ENCODE peak calls at places on chromosomes 2 and 18, in four cellular contexts. P, N, X and Q are unnamed samples.

GRCh38 chr2:145599761-145600160 is 1079.8 kb upstream of the ZEB2 start:
- DNase-seq in P (no peak), N (no peak), X (no peak), Q (no peak)

GRCh38 chr2:185674232-185674631 is 64.4 kb upstream of the FSIP2 start:
- DNase-seq in P (no peak), N (no peak), X (no peak), Q (no peak)

GRCh38 chr2:173077506-173078177 is 2.0 kb downstream of the MAP3K20 start:
- DNase-seq in P (no peak), N (no peak), X (no peak), Q (no peak)

GRCh38 chr2:217988014-217988839 is 14.6 kb downstream of the TNS1 start:
- DNase-seq in P (peak; percentile 96), N (peak; percentile 97), X (peak; percentile 72), Q (peak; percentile 86)

GRCh38 chr2:232457121-232458011 is 1.4 kb downstream of the ALPI start:
- DNase-seq in P (no peak), N (no peak), X (no peak), Q (no peak)

GRCh38 chr2:181393472-181393871 is 63.7 kb upstream of the ITGA4 start:
- DNase-seq in P (peak; percentile 63), N (no peak), X (no peak), Q (no peak)

GRCh38 chr18:39843546-39843945 is 2111.5 kb upstream of the PIK3C3 start:
- DNase-seq in P (no peak), N (peak; percentile 8), X (no peak), Q (no peak)

GRCh38 chr2:236993799-236994198 is 91.9 kb upstream of the COPS8 start:
- DNase-seq in P (no peak), N (no peak), X (no peak), Q (no peak)

GRCh38 chr2:168156661-168157060 is 90.7 kb downstream of the STK39 start:
- DNase-seq in P (peak; percentile 10), N (peak; percentile 80), X (no peak), Q (peak; percentile 12)

GRCh38 chr2:127004893-127005600 is 101.9 kb downstream of the BIN1 start:
- DNase-seq in P (no peak), N (no peak), X (no peak), Q (no peak)

GRCh38 chr2:45834372-45834771 is 182.9 kb downstream of the PRKCE start:
- DNase-seq in P (no peak), N (no peak), X (no peak), Q (no peak)

GRCh38 chr2:112156152-112156986 is 18.2 kb downstream of the FBLN7 start:
- DNase-seq in P (no peak), N (peak; percentile 20), X (no peak), Q (peak; percentile 63)

GRCh38 chr2:113390133-113390849 is 47.2 kb upstream of the ZNG1B start:
- DNase-seq in P (no peak), N (peak; percentile 88), X (no peak), Q (peak; percentile 66)

GRCh38 chr2:19684516-19684915 is 217.3 kb downstream of the TTC32 start:
- DNase-seq in P (no peak), N (no peak), X (no peak), Q (no peak)

GRCh38 chr2:71151620-71152019 is 21.2 kb downstream of the MPHOSPH10 start:
- DNase-seq in P (no peak), N (no peak), X (no peak), Q (no peak)

GRCh38 chr2:197827618-197828017 is 23.2 kb downstream of the PLCL1 start:
- DNase-seq in P (no peak), N (no peak), X (no peak), Q (no peak)

GRCh38 chr2:18856766-18857165 is 267.4 kb upstream of the NT5C1B start:
- DNase-seq in P (no peak), N (no peak), X (no peak), Q (no peak)

GRCh38 chr2:138059967-138060635 is 95.8 kb downstream of the HNMT start:
- DNase-seq in P (peak; percentile 39), N (no peak), X (peak; percentile 21), Q (no peak)

GRCh38 chr18:34764451-34764850 is 54.4 kb downstream of the DTNA start:
- DNase-seq in P (no peak), N (no peak), X (no peak), Q (no peak)

GRCh38 chr2:236216711-236217110 is 47.5 kb downstream of the ASB18 start:
- DNase-seq in P (no peak), N (no peak), X (no peak), Q (no peak)

GRCh38 chr2:10753876-10754275 is 32.4 kb downstream of the ATP6V1C2 start:
- DNase-seq in P (no peak), N (no peak), X (no peak), Q (no peak)

GRCh38 chr2:201633862-201634261 is 9.4 kb downstream of the TMEM237 start:
- DNase-seq in P (no peak), N (no peak), X (no peak), Q (no peak)

GRCh38 chr2:143685439-143686078 is 556.3 kb downstream of the ARHGAP15 start:
- DNase-seq in P (no peak), N (no peak), X (peak; percentile 98), Q (no peak)

GRCh38 chr18:29191263-29191662 is 1014.3 kb upstream of the CDH2 start:
- DNase-seq in P (no peak), N (peak; percentile 3), X (no peak), Q (no peak)

GRCh38 chr18:78875268-78875997 is 104.2 kb upstream of the SALL3 start:
- DNase-seq in P (no peak), N (peak; percentile 61), X (no peak), Q (peak; percentile 56)

GRCh38 chr2:234597576-234597861 is 100.6 kb upstream of the ARL4C start:
- DNase-seq in P (no peak), N (no peak), X (no peak), Q (no peak)

GRCh38 chr2:74835831-74836674 is 2.1 kb downstream of the HK2 start:
- DNase-seq in P (peak; percentile 16), N (peak; percentile 53), X (peak; percentile 47), Q (no peak)

GRCh38 chr18:52175406-52175805 is 164.6 kb upstream of the DCC start:
- DNase-seq in P (no peak), N (no peak), X (no peak), Q (no peak)

GRCh38 chr2:134866498-134867099 is 28.2 kb downstream of the ACMSD start:
- DNase-seq in P (no peak), N (no peak), X (no peak), Q (no peak)

GRCh38 chr2:231348173-231348572 is 47.3 kb upstream of the B3GNT7 start:
- DNase-seq in P (no peak), N (no peak), X (no peak), Q (no peak)

GRCh38 chr2:69572640-69573039 is 70.9 kb downstream of the AAK1 start:
- DNase-seq in P (no peak), N (no peak), X (no peak), Q (no peak)

GRCh38 chr2:168661404-168661869 is 141.0 kb upstream of the NOSTRIN start:
- DNase-seq in P (no peak), N (peak; percentile 32), X (no peak), Q (no peak)